ENCODE peak calls at places on chromosomes 13 and 19, in six cellular contexts. Q is transverse colon, B is ovary, V is A549, O is upper lobe of left lung, P is esophagus muscularis mucosa. G is an unnamed sample.

GRCh38 chr13:98399756-98400155 is 177.2 kb downstream of the STK24 start:
- DNase-seq in Q (no peak), B (no peak), V (no peak), O (no peak), P (no peak), G (no peak)

GRCh38 chr13:72384879-72385278 is 342.6 kb downstream of the MZT1 start:
- DNase-seq in Q (no peak), B (no peak), V (peak), O (no peak), P (no peak), G (peak)

GRCh38 chr19:5534787-5535586 is 32.8 kb downstream of the TINCR start:
- DNase-seq in Q (no peak), B (no peak), V (peak), O (no peak), P (no peak), G (no peak)

GRCh38 chr13:43153436-43154082 is 130.2 kb downstream of the DNAJC15 start:
- DNase-seq in Q (no peak), B (no peak), V (peak), O (no peak), P (peak), G (no peak)

GRCh38 chr19:30175987-30176386 is 196.2 kb upstream of the ZNF536 start:
- DNase-seq in Q (no peak), B (no peak), V (no peak), O (no peak), P (peak), G (no peak)

GRCh38 chr19:10111405-10111811 is at the start of gene P2RY11:
- DNase-seq in Q (peak), B (no peak), V (no peak), O (no peak), P (no peak), G (no peak)

GRCh38 chr19:38792250-38793111 is 3.5 kb downstream of the LGALS7B start:
- DNase-seq in Q (peak), B (no peak), V (no peak), O (no peak), P (no peak), G (no peak)

GRCh38 chr13:42420304-42420703 is 148.4 kb downstream of the AKAP11 start:
- DNase-seq in Q (no peak), B (no peak), V (no peak), O (no peak), P (no peak), G (no peak)

GRCh38 chr13:95100525-95101121 is 200.6 kb downstream of the ABCC4 start:
- DNase-seq in Q (no peak), B (no peak), V (peak), O (no peak), P (no peak), G (no peak)

GRCh38 chr19:31277516-31277915 is 71.7 kb downstream of the TSHZ3 start:
- DNase-seq in Q (no peak), B (peak), V (no peak), O (no peak), P (no peak), G (no peak)

GRCh38 chr13:73422973-73423372 is 364.2 kb downstream of the KLF5 start:
- DNase-seq in Q (peak), B (no peak), V (no peak), O (no peak), P (no peak), G (no peak)

GRCh38 chr19:19613456-19613855 is 5.0 kb downstream of the PBX4 start:
- DNase-seq in Q (peak), B (no peak), V (peak), O (no peak), P (no peak), G (no peak)

GRCh38 chr13:44972956-44973581 is 16.2 kb downstream of the NUFIP1 start:
- DNase-seq in Q (no peak), B (no peak), V (peak), O (no peak), P (no peak), G (no peak)

GRCh38 chr13:68176486-68176885 is 946.4 kb upstream of the PCDH9 start:
- DNase-seq in Q (no peak), B (no peak), V (peak), O (no peak), P (no peak), G (no peak)

GRCh38 chr13:98963917-98964316 is 13.9 kb downstream of the DOCK9 start:
- DNase-seq in Q (no peak), B (no peak), V (no peak), O (no peak), P (no peak), G (no peak)

GRCh38 chr19:55272142-55272541 is 7.8 kb downstream of the HSPBP1 start:
- DNase-seq in Q (no peak), B (no peak), V (no peak), O (no peak), P (no peak), G (no peak)

GRCh38 chr19:35154535-35155406 is at the start of gene FXYD5:
- DNase-seq in Q (peak), B (no peak), V (peak), O (peak), P (no peak), G (no peak)

GRCh38 chr19:47158879-47159509 is 28.4 kb downstream of the SAE1 start:
- DNase-seq in Q (no peak), B (no peak), V (no peak), O (no peak), P (no peak), G (no peak)

GRCh38 chr19:55209430-55210119 is at the start of gene PTPRH:
- DNase-seq in Q (peak), B (no peak), V (peak), O (no peak), P (no peak), G (no peak)

GRCh38 chr19:15640294-15640903 is at the start of gene CYP4F3:
- DNase-seq in Q (peak), B (peak), V (peak), O (peak), P (no peak), G (peak)

GRCh38 chr19:47581605-47582319 is 8.8 kb upstream of the ZNF541 start:
- DNase-seq in Q (no peak), B (no peak), V (no peak), O (peak), P (no peak), G (no peak)

GRCh38 chr19:34109596-34109995 is 62.7 kb upstream of the LSM14A start:
- DNase-seq in Q (no peak), B (no peak), V (no peak), O (no peak), P (no peak), G (no peak)

GRCh38 chr13:87259479-87260083 is 411.6 kb upstream of the SLITRK5 start:
- DNase-seq in Q (no peak), B (no peak), V (peak), O (no peak), P (no peak), G (no peak)

GRCh38 chr13:111940892-111941291 is 126.1 kb upstream of the SOX1 start:
- DNase-seq in Q (no peak), B (no peak), V (no peak), O (peak), P (no peak), G (no peak)

GRCh38 chr19:41918653-41919244 is 9.5 kb downstream of the ERFL start:
- DNase-seq in Q (no peak), B (no peak), V (no peak), O (no peak), P (no peak), G (no peak)

GRCh38 chr13:50016421-50016820 is 1.2 kb downstream of the KCNRG start:
- DNase-seq in Q (no peak), B (no peak), V (no peak), O (no peak), P (no peak), G (no peak)

GRCh38 chr13:99191900-99192399 is 8.7 kb upstream of the UBAC2 start:
- DNase-seq in Q (peak), B (no peak), V (no peak), O (peak), P (no peak), G (no peak)

GRCh38 chr19:28686741-28687140 is 526.2 kb downstream of the UQCRFS1 start:
- DNase-seq in Q (no peak), B (no peak), V (no peak), O (no peak), P (no peak), G (no peak)

GRCh38 chr13:114203536-114203935 is 24.5 kb downstream of the CFAP97D2 start:
- DNase-seq in Q (no peak), B (no peak), V (no peak), O (no peak), P (no peak), G (no peak)

DNA sequence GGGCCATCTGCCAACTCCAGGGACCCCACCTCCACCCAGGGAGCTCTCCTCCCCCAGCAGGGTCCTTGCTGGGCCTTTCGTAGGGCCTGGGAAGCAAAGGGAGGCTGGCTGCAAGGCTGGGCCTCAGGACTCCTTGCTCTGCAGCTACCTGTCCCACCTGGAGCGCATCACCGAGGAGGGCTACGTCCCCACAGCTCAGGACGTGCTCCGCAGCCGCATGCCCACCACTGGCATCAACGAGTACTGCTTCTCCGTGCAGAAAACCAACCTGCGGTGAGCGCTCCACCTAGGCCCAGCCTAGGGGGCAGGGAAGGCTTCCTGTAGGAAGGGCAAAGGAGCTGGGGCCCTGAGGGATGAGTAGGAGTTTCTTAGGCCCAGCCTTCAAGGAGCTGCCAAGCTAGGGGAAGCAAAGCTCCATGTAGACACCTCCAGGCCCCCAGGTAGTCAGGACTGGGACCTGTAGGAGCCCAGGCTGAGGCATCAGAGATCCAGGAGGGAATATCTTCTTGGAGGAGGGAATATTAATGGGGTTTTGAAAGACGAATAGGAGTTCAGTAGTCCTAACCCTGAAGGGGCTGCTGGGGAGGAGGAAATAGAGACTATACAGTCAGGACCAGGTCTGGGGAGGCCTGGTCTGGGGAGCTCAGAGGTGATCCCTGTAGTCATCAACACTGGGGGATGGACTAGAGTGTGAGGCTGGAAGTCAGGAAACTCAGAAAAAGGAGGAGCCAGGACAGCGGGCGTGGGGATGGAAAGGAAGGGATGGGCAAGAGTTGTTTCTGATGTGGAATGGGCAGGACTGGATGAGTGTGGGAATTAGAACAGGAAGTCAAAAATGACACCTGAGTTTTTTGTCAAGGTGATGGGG is 16.0 kb downstream of the GNA15 start:
- DNase-seq in Q (no peak), B (no peak), V (no peak), O (no peak), P (no peak), G (no peak)
- TF ChIP-seq EP300 in Q (no peak), B (no peak), V (no peak), O (no peak), P (no peak), G (no peak)

GRCh38 chr19:50875795-50876422 is 2.7 kb downstream of the KLK2 start:
- DNase-seq in Q (no peak), B (no peak), V (no peak), O (no peak), P (no peak), G (no peak)

GRCh38 chr19:50882188-50882587 is 8.9 kb downstream of the KLK2 start:
- DNase-seq in Q (no peak), B (no peak), V (no peak), O (no peak), P (no peak), G (no peak)

GRCh38 chr19:50877338-50877737 is 4.1 kb downstream of the KLK2 start:
- DNase-seq in Q (peak), B (no peak), V (no peak), O (no peak), P (no peak), G (no peak)

GRCh38 chr19:50880241-50880640 is 7.0 kb downstream of the KLK2 start:
- DNase-seq in Q (no peak), B (no peak), V (no peak), O (no peak), P (no peak), G (no peak)

GRCh38 chr19:50878851-50879250 is 5.6 kb downstream of the KLK2 start:
- DNase-seq in Q (no peak), B (no peak), V (no peak), O (no peak), P (no peak), G (no peak)
- TF ChIP-seq EP300 in Q (no peak), B (no peak), V (no peak), O (no peak), P (no peak), G (no peak)

DNA sequence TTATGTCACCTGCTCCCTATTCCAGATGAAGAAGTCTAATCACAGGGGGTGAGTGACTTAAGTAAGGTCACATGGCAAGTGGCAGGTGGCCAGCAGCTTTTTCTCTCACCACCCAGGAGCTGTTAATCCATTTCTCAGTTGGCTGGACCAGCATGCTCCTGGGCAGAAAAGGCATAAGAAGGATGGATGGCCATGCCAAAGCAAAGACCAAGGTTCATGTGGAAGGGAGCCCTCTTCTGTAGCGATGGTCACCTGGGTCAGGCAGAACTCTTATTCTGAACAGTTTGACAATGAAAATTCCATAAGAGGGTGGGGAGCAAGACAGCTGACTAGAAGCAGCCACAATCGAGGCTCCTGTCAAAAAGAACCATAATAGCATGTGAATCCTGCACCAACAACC is 538.1 kb downstream of the SUCLA2 start:
- DNase-seq in Q (no peak), B (no peak), V (no peak), O (no peak), P (no peak), G (no peak)
- TF ChIP-seq EP300 in Q (no peak), B (no peak), V (no peak), O (no peak), P (no peak), G (no peak)

DNA sequence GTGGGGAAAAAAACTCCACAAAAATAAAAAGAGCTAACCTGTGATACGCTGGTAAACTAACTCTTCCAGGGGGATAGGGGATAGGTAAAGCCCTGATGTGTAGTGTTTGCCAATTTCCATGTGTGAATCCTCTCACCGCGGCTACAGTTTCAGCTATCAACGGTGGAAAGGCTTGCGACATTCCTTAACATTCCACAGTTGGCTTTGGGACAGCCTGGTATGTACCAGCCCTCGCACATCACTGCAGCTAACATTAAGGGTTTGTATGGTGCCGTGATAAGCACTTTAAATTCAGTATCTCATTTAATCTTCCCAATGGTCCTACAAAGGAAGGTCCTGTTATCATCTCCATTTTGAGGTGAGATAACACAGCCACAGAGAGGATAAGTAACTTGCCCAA is 112.4 kb downstream of the KATNAL1 start:
- DNase-seq in Q (no peak), B (no peak), V (no peak), O (no peak), P (no peak), G (no peak)
- TF ChIP-seq EP300 in Q (no peak), B (no peak), V (no peak), O (no peak), P (no peak), G (no peak)

DNA sequence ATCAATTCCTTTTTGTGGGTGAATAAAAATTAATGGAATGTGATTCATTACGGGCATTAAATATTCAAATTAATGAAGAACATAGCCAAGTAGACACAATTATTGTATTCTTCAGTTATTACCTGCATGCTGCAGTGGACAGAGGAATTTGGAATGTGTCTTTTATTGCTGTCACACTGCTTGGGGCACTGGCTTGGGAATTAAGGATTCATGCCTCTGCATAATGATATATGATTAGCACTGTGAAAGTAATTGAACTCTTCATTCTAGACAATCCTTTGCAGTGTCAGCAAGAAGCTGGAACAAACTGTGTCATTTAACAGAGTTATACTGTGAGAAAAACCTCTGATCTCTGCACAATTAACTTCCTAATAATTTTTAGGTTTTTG is 235.3 kb upstream of the MIR17HG start:
- DNase-seq in Q (no peak), B (no peak), V (no peak), O (no peak), P (no peak), G (no peak)
- TF ChIP-seq EP300 in Q (no peak), B (no peak), V (no peak), O (no peak), P (no peak), G (no peak)

GRCh38 chr19:18203408-18203862 is 407 bp downstream of the RAB3A start:
- DNase-seq in Q (peak), B (peak), V (no peak), O (peak), P (no peak), G (peak)
- TF ChIP-seq EP300 in Q (no peak), B (no peak), V (no peak), O (no peak), P (no peak), G (no peak)

DNA sequence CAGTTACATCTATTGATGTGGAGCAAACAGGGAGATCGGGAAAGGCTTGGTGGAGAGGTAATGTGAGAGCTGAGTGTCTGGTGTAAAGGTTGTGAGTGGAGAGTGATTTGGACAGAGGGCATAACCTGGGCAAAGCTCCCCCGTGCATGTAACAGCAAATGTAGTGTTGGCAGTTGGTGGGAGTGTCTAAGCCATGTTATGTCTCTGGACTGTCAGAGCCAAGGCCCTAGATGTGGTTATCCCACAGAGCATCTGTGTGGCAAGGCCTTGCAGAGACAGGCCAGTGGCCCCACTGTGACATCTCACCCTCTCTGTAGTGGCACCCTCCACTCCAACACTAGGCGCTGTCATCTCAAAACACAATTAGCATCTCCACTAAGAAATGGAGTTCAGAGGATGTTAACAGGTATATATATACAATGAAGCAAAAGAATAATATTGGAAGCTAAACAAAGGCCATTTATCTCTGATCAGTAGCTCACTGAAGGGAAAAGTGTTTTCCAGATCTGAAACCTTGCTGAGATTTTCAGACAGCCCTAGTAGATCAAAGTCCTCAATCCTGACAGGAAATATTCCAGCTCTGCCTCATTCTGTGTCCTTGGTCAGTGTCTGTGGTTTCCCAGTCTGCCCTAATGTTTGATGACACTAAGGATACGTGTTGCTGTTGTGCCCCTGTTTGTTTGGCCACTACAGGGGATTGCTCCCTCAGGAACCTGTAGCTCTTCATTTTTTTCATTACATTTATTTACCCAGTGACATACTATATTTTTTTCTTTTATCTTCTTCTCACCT is 20.2 kb downstream of the POLR1D start:
- DNase-seq in Q (no peak), B (no peak), V (no peak), O (no peak), P (no peak), G (no peak)
- TF ChIP-seq EP300 in Q (no peak), B (no peak), V (no peak), O (no peak), P (no peak), G (no peak)

DNA sequence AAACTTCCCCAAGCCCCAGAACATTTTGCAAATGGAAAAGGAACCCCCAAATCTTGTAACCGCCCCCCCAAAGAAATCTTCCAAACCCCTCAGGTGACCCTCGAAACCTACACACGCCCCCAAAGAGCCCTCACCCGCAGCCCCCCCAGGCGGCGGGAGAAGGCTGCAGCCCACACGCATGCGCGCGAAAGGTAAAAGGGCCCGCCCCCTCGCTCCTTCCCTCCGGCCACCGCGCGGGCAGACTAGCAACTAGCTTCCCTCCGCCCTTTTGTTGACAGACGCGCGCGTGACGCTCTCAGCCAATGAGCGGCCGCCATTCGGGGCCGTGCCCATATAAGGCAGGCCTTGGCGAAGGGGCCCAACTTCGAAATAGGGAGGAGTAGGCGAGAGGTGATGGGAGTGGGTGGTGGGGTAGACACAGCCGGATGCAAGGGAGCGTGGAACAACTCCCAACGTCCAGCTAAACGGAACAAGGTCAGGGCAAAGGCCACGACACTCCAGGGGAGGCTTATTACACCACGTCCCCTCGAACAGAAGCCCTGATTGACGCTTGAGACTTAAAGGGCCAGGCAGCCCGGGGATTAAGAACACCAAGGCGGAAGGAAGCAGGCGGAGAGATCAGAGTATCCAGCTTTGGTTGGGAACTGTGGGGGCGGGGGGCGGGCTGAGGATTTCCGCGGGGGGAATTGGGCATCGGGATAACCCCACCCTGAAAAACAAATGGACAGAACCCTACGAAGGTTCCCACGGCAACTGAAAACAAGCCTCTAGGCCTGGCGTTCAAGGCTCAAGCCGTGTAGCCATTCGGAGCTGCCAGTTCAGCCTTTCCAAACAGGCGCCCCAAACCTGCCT is 13.3 kb downstream of the FBXO46 start:
- DNase-seq in Q (peak), B (peak), V (peak), O (peak), P (peak), G (peak)
- TF ChIP-seq EP300 in Q (peak), B (peak), V (no peak), O (no peak), P (no peak), G (peak)

G was measured in tibial nerve.